ENCODE peak calls at places on chromosome 11, in six cellular contexts. W, O, J, F, D and E are unnamed samples.

GRCh38 chr11:117879516-117880480 is 3.3 kb upstream of the FXYD6 start:
- DNase-seq in W (no peak), O (no peak), J (no peak), F (no peak), D (no peak), E (no peak)

GRCh38 chr11:417652-418342 is 3.0 kb upstream of the SIGIRR start:
- DNase-seq in W (no peak), O (no peak), J (no peak), F (no peak), D (no peak), E (no peak)

GRCh38 chr11:126919147-126919823 is 81.3 kb downstream of the KIRREL3 start:
- DNase-seq in W (peak), O (no peak), J (peak), F (peak), D (no peak), E (no peak)

GRCh38 chr11:45405916-45406670 is 120.0 kb upstream of the SYT13 start:
- DNase-seq in W (peak), O (no peak), J (no peak), F (peak), D (no peak), E (peak)

GRCh38 chr11:61627831-61628753 is 47.2 kb upstream of the SYT7 start:
- DNase-seq in W (peak), O (peak), J (peak), F (peak), D (peak), E (peak)

GRCh38 chr11:102850973-102851745 is 7.8 kb upstream of the MMP3 start:
- DNase-seq in W (peak), O (no peak), J (peak), F (no peak), D (no peak), E (no peak)

GRCh38 chr11:115498354-115498753 is 5.9 kb downstream of the CADM1 start:
- DNase-seq in W (no peak), O (no peak), J (no peak), F (no peak), D (no peak), E (no peak)

GRCh38 chr11:12853652-12854296 is 155.3 kb upstream of the RASSF10 start:
- DNase-seq in W (peak), O (no peak), J (no peak), F (peak), D (no peak), E (no peak)

GRCh38 chr11:131934006-131934405 is 563.6 kb downstream of the NTM start:
- DNase-seq in W (no peak), O (no peak), J (no peak), F (no peak), D (no peak), E (no peak)

GRCh38 chr11:68447015-68447801 is 13.3 kb upstream of the PPP6R3 start:
- DNase-seq in W (peak), O (peak), J (peak), F (peak), D (peak), E (peak)